ENCODE peak calls at places on chromosomes 2 and 18, in ten cellular contexts. Z is LoVo, G is astrocyte of the spinal cord, W is non-pigmented ciliary epithelial cell, C is EH, T is epithelial cell of esophagus, E is germinal center, Q is immature natural killer cell, R is NCI-H748 treated with DMSO at 0.1 percent for 48 hours, F is Peyer's patch. K is an unnamed sample.

GRCh38 chr18:44598514-44598913 is 82.2 kb upstream of the SETBP1 start:
- DNase-seq in Z (no peak), G (no peak), W (no peak), C (no peak), T (no peak), E (no peak), Q (no peak), R (no peak), F (no peak), K (no peak)

GRCh38 chr18:45384137-45384998 is 230.9 kb upstream of the SLC14A2 start:
- DNase-seq in Z (peak), G (peak), W (no peak), C (peak), T (peak), E (peak), Q (peak), R (peak), F (peak), K (peak)

GRCh38 chr2:32074161-32074506 is 10.8 kb downstream of the SPAST start:
- DNase-seq in Z (no peak), G (no peak), W (no peak), C (no peak), T (no peak), E (no peak), Q (no peak), R (no peak), F (no peak), K (no peak)

GRCh38 chr2:74554821-74555531 is 456 bp downstream of the DOK1 start:
- DNase-seq in Z (peak), G (no peak), W (no peak), C (peak), T (peak), E (peak), Q (peak), R (no peak), F (peak), K (peak)

GRCh38 chr2:59025157-59025757 is 784.1 kb upstream of the FANCL start:
- DNase-seq in Z (peak), G (peak), W (no peak), C (peak), T (peak), E (peak), Q (no peak), R (peak), F (no peak), K (peak)

GRCh38 chr2:46569766-46570165 is 90.4 kb downstream of the TMEM247 start:
- DNase-seq in Z (no peak), G (no peak), W (no peak), C (no peak), T (no peak), E (no peak), Q (no peak), R (no peak), F (no peak), K (no peak)

GRCh38 chr2:36672199-36672598 is 24.3 kb upstream of the VIT start:
- DNase-seq in Z (peak), G (peak), W (no peak), C (peak), T (peak), E (no peak), Q (no peak), R (no peak), F (no peak), K (peak)

GRCh38 chr2:27051902-27052645 is 606 bp downstream of the AGBL5 start:
- DNase-seq in Z (no peak), G (no peak), W (no peak), C (peak), T (no peak), E (no peak), Q (no peak), R (no peak), F (no peak), K (peak)

GRCh38 chr2:46335404-46335965 is 38.3 kb downstream of the EPAS1 start:
- DNase-seq in Z (no peak), G (peak), W (no peak), C (peak), T (peak), E (no peak), Q (no peak), R (no peak), F (peak), K (peak)

GRCh38 chr2:235492850-235493344 is 946 bp upstream of the AGAP1 start:
- DNase-seq in Z (no peak), G (peak), W (no peak), C (peak), T (no peak), E (no peak), Q (no peak), R (no peak), F (no peak), K (no peak)

GRCh38 chr18:10938241-10938640 is 211.1 kb downstream of the PIEZO2 start:
- DNase-seq in Z (no peak), G (no peak), W (no peak), C (no peak), T (no peak), E (no peak), Q (no peak), R (no peak), F (no peak), K (no peak)

GRCh38 chr2:216657086-216657855 is 24.1 kb downstream of the IGFBP2 start:
- DNase-seq in Z (no peak), G (no peak), W (no peak), C (peak), T (peak), E (no peak), Q (no peak), R (no peak), F (no peak), K (no peak)

GRCh38 chr2:121778736-121779487 is 23.5 kb downstream of the TSN start:
- DNase-seq in Z (no peak), G (no peak), W (no peak), C (no peak), T (no peak), E (no peak), Q (no peak), R (no peak), F (no peak), K (no peak)

GRCh38 chr2:110099471-110100225 is 16.0 kb downstream of the MALL start:
- DNase-seq in Z (no peak), G (no peak), W (no peak), C (no peak), T (no peak), E (no peak), Q (no peak), R (no peak), F (no peak), K (no peak)

K was measured in kidney tubule cell.